ENCODE peak calls at places on chromosomes 2 and 18, in four cellular contexts. C, K, S and P are unnamed samples. For H3K79me2, the result is how much of the 10 kb centered on the place peaks cover.

GRCh38 chr2:133667-134593 is 87.6 kb upstream of the FAM110C start:
- DNase-seq in K (no peak), S (no peak), C (no peak), P (no peak)

GRCh38 chr2:215969131-215969841 is 44.1 kb downstream of the MREG start:
- DNase-seq in C (no peak), K (peak), S (no peak), P (peak)

GRCh38 chr2:25639131-25639530 is 34.2 kb downstream of the DTNB start:
- DNase-seq in C (no peak), K (no peak), S (no peak), P (no peak)

GRCh38 chr2:10001551-10001950 is 41.8 kb upstream of the KLF11 start:
- DNase-seq in C (no peak), K (no peak), S (no peak), P (no peak)

GRCh38 chr2:176285321-176285720 is 16.1 kb downstream of the MTX2 start:
- DNase-seq in S (no peak), C (no peak), K (no peak), P (peak)

GRCh38 chr2:202721621-202722020 is 86.9 kb downstream of the FAM117B start:
- DNase-seq in K (no peak), S (no peak), C (no peak), P (peak)

GRCh38 chr18:13220326-13220991 is 1.9 kb downstream of the LDLRAD4 start:
- DNase-seq in K (no peak), S (no peak), C (no peak), P (peak)

GRCh38 chr18:21458322-21458721 is 142.2 kb downstream of the ESCO1 start:
- DNase-seq in K (no peak), S (no peak), C (no peak), P (no peak)

GRCh38 chr2:85706604-85707296 is 12.6 kb downstream of the GNLY start:
- DNase-seq in C (no peak), S (no peak), K (no peak), P (no peak)

GRCh38 chr2:10783421-10783820 is 29.2 kb downstream of the PDIA6 start:
- DNase-seq in K (peak), S (no peak), C (no peak), P (peak)

GRCh38 chr2:141611143-141611571 is 519.7 kb downstream of the LRP1B start:
- DNase-seq in S (peak), C (no peak), K (peak), P (peak)

GRCh38 chr2:205032093-205032551 is 486.8 kb downstream of the PARD3B start:
- DNase-seq in K (no peak), C (no peak), S (no peak), P (no peak)

GRCh38 chr18:8812631-8813030 is 107.3 kb downstream of the MTCL1 start:
- DNase-seq in C (no peak), K (peak), S (no peak), P (peak)

GRCh38 chr18:25737710-25738251 is 352.6 kb downstream of the SS18 start:
- DNase-seq in S (no peak), K (peak), C (no peak), P (peak)

GRCh38 chr18:48622911-48623431 is 84.1 kb downstream of the CTIF start:
- DNase-seq in C (peak), S (no peak), K (no peak), P (peak)

GRCh38 chr2:190376083-190376482 is 32.1 kb upstream of the MFSD6 start:
- DNase-seq in S (no peak), C (no peak), K (no peak), P (no peak)

GRCh38 chr2:8799004-8799403 is 38.4 kb downstream of the KIDINS220 start:
- DNase-seq in S (no peak), C (no peak), K (no peak), P (no peak)

GRCh38 chr2:218422403-218423086 is 3.6 kb downstream of the VIL1 start:
- DNase-seq in C (no peak), K (no peak), S (no peak), P (no peak)

GRCh38 chr2:127674241-127675209 is 805 bp downstream of the LIMS2 start:
- DNase-seq in K (peak), C (no peak), S (peak), P (no peak)

GRCh38 chr18:47260924-47261701 is 9.7 kb upstream of the SKOR2 start:
- DNase-seq in C (no peak), K (no peak), S (peak), P (no peak)

GRCh38 chr2:137888845-137889244 is 75.4 kb upstream of the HNMT start:
- DNase-seq in S (peak), K (peak), C (no peak), P (peak)

GRCh38 chr2:24110660-24111303 is 12.4 kb downstream of the PFN4 start:
- DNase-seq in K (no peak), C (no peak), S (no peak), P (no peak)

GRCh38 chr2:171260471-171261424 is 100.1 kb upstream of the TLK1 start:
- DNase-seq in K (peak), S (no peak), C (peak), P (no peak)

GRCh38 chr2:76256689-76257088 is 546.0 kb upstream of the GCFC2 start:
- DNase-seq in C (no peak), S (no peak), K (peak), P (no peak)

GRCh38 chr2:1756456-1756855 is 12.1 kb upstream of the PXDN start:
- DNase-seq in K (no peak), S (no peak), C (no peak), P (no peak)

GRCh38 chr2:236530512-236530911 is 39.1 kb upstream of the ACKR3 start:
- DNase-seq in C (no peak), S (no peak), K (no peak), P (no peak)

GRCh38 chr18:32770181-32770650 is 2.6 kb downstream of the KLHL14 start:
- DNase-seq in K (no peak), S (peak), C (no peak), P (no peak)

GRCh38 chr2:28941008-28941407 is 40.1 kb upstream of the TOGARAM2 start:
- DNase-seq in S (no peak), C (no peak), K (no peak), P (no peak)

GRCh38 chr2:127721311-127721977 is 20.1 kb downstream of the SFT2D3 start:
- DNase-seq in S (no peak), C (no peak), K (peak), P (peak)

GRCh38 chr2:239445771-239446524 is 45.1 kb upstream of the HDAC4 start:
- DNase-seq in S (no peak), K (no peak), C (no peak), P (peak)

GRCh38 chr2:230503798-230504197 is 87.8 kb downstream of the SP100 start:
- DNase-seq in K (no peak), S (no peak), C (no peak), P (no peak)

GRCh38 chr2:69798909-69799526 is 30.4 kb upstream of the GMCL1 start:
- DNase-seq in S (peak), K (no peak), C (peak), P (peak)

GRCh38 chr2:187264612-187265011 is 183.4 kb downstream of the CALCRL start:
- DNase-seq in S (no peak), C (no peak), K (no peak), P (no peak)

GRCh38 chr2:13255485-13255884 is 538.7 kb downstream of the TRIB2 start:
- DNase-seq in C (no peak), K (no peak), S (no peak), P (no peak)

GRCh38 chr2:3113769-3114168 is 263.8 kb downstream of the EIPR1 start:
- DNase-seq in S (no peak), C (no peak), K (no peak), P (no peak)

GRCh38 chr18:46278481-46279465 is 174.6 kb downstream of the HAUS1 start:
- DNase-seq in K (peak), S (no peak), C (no peak), P (peak)

DNA sequence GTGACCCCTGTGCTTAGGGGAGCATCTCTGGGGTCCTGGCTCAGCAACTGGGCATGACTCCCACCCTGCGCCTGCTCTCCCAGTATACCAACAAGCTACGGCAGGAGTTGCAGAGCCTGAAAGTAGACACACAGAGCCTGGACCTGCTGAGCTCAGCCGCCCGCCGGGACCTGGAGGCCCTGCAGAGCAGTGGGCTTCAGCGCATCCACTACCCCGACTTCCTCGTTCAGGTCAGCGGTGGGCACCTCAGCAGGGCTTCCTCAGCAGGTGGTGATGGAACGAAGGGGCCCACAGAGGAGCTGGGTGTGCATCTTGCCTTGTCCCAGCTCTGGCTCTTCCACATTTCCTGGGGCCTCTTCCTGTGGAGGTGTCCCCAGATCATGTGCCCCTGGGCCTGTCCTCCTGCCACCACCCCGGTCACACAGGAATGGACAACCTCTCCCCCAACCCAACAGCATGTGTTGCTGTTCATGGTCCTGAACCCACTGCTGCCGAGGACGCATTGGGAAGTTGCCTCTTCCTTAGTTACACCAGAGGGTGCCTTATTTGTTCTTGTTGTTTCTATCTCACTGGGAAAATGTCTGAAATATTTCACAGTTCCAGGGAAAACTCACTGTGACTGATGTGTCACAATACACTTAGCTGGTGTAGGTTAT is 10.8 kb downstream of the PROM2 start:
- DNase-seq in K (no peak), S (no peak), C (no peak), P (no peak)
- H3K79me2 ChIP-seq in K (under half), S (under half), C (under half), P (under half)

DNA sequence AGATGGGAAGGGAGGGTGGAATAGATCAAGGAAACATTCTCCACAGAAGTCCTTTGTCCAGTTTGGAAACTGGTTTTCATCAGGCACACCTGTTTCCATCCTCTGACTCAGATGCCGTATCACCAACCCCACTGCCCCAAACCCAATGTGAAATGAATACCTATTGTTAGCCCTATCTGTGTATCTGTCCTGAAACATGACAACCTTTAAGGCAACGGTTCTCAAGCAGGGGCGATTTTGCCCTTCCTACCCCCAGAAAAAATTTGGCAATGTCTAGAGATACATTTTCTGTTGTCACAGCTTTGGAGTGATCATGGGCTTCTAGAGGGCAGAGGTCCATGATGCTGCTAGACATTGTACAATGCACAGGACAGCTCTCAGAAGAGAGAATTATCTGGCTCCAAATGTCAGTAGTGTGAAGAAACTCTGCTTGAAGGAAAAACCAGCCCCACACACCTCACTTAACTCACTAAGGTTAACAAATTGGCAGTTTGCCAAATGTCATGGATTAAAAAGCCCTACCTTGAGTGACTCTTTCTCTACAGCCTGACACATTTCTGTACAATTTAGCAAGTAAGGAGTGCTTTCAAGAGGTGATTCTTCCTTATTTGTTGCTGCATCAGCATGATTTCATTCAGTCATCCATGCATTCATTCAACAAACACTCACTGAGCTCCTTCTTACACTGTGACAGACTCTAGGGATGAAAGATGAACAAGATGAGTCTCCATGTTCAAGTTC is 3.4 kb downstream of the SCTR start:
- DNase-seq in C (no peak), S (no peak), K (no peak), P (no peak)
- TF ChIP-seq CTCF in C (no peak), S (no peak), K (no peak), P (no peak)

GRCh38 chr2:18966131-18966530 is 376.8 kb upstream of the NT5C1B start:
- DNase-seq in K (no peak), C (no peak), S (no peak), P (peak)
- H2AFZ ChIP-seq in K (no peak), C (no peak), S (no peak), P (no peak)

DNA sequence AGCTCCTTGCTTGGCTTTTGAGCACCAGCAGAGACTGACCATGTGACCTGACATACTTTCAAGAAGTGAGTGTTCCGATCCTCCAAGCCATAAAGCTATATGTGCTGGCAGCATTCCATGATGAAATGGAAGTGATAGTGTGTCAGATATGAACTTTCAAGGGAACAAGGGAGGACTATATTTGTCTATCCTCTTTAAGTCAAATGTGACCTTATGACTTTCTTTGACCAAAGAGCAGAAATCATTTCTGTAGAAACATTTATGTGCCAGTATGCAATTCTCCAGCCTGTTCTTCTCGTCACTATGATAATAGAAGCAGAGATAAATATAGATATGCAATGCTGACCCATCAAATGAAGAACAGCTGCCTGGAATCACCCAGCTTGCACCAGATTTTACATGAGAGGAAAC is 14.4 kb downstream of the HYCC2 start:
- DNase-seq in C (no peak), S (no peak), K (no peak), P (no peak)
- H3K79me2 ChIP-seq in C (half or more), S (under half), K (half or more), P (half or more)